ENCODE peak calls at places on chromosomes 3 and 15, in ten cellular contexts. One of them, this sample, is unnamed.

GRCh38 chr3:117019082-117019713 is 309.6 kb downstream of the TUSC7 start:
- DNase-seq in upper lobe of right lung: no peak
- DNase-seq in foreskin fibroblast: peak
- DNase-seq in fibroblast of pulmonary artery: peak
- DNase-seq in ovary: peak
- DNase-seq in left lung: peak
- DNase-seq in cardiac fibroblast: peak
- DNase-seq in mucosa of descending colon: peak
- DNase-seq in GM23338: peak
- DNase-seq in Caco-2: peak
- DNase-seq in this sample: peak

GRCh38 chr3:126104028-126104635 is 20.2 kb upstream of the SLC41A3 start:
- DNase-seq in upper lobe of right lung: no peak
- DNase-seq in foreskin fibroblast: no peak
- DNase-seq in fibroblast of pulmonary artery: no peak
- DNase-seq in ovary: no peak
- DNase-seq in left lung: no peak
- DNase-seq in cardiac fibroblast: no peak
- DNase-seq in mucosa of descending colon: no peak
- DNase-seq in GM23338: no peak
- DNase-seq in Caco-2: no peak
- DNase-seq in this sample: no peak

GRCh38 chr3:53464424-53464823 is 30.0 kb upstream of the CACNA1D start:
- DNase-seq in upper lobe of right lung: no peak
- DNase-seq in foreskin fibroblast: peak
- DNase-seq in fibroblast of pulmonary artery: no peak
- DNase-seq in ovary: no peak
- DNase-seq in left lung: no peak
- DNase-seq in cardiac fibroblast: no peak
- DNase-seq in mucosa of descending colon: no peak
- DNase-seq in GM23338: peak
- DNase-seq in Caco-2: no peak
- DNase-seq in this sample: no peak

GRCh38 chr3:23183731-23184130 is 19.4 kb upstream of the UBE2E2 start:
- DNase-seq in upper lobe of right lung: no peak
- DNase-seq in foreskin fibroblast: peak
- DNase-seq in fibroblast of pulmonary artery: peak
- DNase-seq in ovary: peak
- DNase-seq in left lung: no peak
- DNase-seq in cardiac fibroblast: peak
- DNase-seq in mucosa of descending colon: peak
- DNase-seq in GM23338: peak
- DNase-seq in Caco-2: peak
- DNase-seq in this sample: peak

GRCh38 chr3:58884457-58884856 is 165.4 kb downstream of the CFAP20DC start:
- DNase-seq in upper lobe of right lung: no peak
- DNase-seq in foreskin fibroblast: no peak
- DNase-seq in fibroblast of pulmonary artery: no peak
- DNase-seq in ovary: no peak
- DNase-seq in left lung: no peak
- DNase-seq in cardiac fibroblast: no peak
- DNase-seq in mucosa of descending colon: no peak
- DNase-seq in GM23338: no peak
- DNase-seq in Caco-2: no peak
- DNase-seq in this sample: no peak

GRCh38 chr15:57734860-57735259 is 28.3 kb downstream of the POLR2M start:
- DNase-seq in upper lobe of right lung: no peak
- DNase-seq in foreskin fibroblast: no peak
- DNase-seq in fibroblast of pulmonary artery: no peak
- DNase-seq in ovary: no peak
- DNase-seq in left lung: no peak
- DNase-seq in cardiac fibroblast: no peak
- DNase-seq in mucosa of descending colon: no peak
- DNase-seq in GM23338: no peak
- DNase-seq in Caco-2: no peak
- DNase-seq in this sample: no peak

GRCh38 chr3:57127849-57128566 is 37.1 kb downstream of the IL17RD start:
- DNase-seq in upper lobe of right lung: no peak
- DNase-seq in foreskin fibroblast: peak
- DNase-seq in fibroblast of pulmonary artery: peak
- DNase-seq in ovary: no peak
- DNase-seq in left lung: no peak
- DNase-seq in cardiac fibroblast: peak
- DNase-seq in mucosa of descending colon: no peak
- DNase-seq in GM23338: no peak
- DNase-seq in Caco-2: no peak
- DNase-seq in this sample: no peak

GRCh38 chr3:58074997-58075396 is 66.8 kb downstream of the FLNB start:
- DNase-seq in upper lobe of right lung: no peak
- DNase-seq in foreskin fibroblast: no peak
- DNase-seq in fibroblast of pulmonary artery: no peak
- DNase-seq in ovary: no peak
- DNase-seq in left lung: no peak
- DNase-seq in cardiac fibroblast: no peak
- DNase-seq in mucosa of descending colon: no peak
- DNase-seq in GM23338: no peak
- DNase-seq in Caco-2: no peak
- DNase-seq in this sample: no peak

GRCh38 chr3:64344721-64345207 is 119.5 kb upstream of the PRICKLE2 start:
- DNase-seq in upper lobe of right lung: no peak
- DNase-seq in foreskin fibroblast: peak
- DNase-seq in fibroblast of pulmonary artery: peak
- DNase-seq in ovary: no peak
- DNase-seq in left lung: no peak
- DNase-seq in cardiac fibroblast: peak
- DNase-seq in mucosa of descending colon: no peak
- DNase-seq in GM23338: peak
- DNase-seq in Caco-2: peak
- DNase-seq in this sample: no peak

GRCh38 chr15:51874751-51875644 is 45.5 kb downstream of the TMOD3 start:
- DNase-seq in upper lobe of right lung: no peak
- DNase-seq in foreskin fibroblast: peak
- DNase-seq in fibroblast of pulmonary artery: peak
- DNase-seq in ovary: peak
- DNase-seq in left lung: no peak
- DNase-seq in cardiac fibroblast: peak
- DNase-seq in mucosa of descending colon: peak
- DNase-seq in GM23338: peak
- DNase-seq in Caco-2: peak
- DNase-seq in this sample: peak

GRCh38 chr15:49964071-49964470 is 155.0 kb downstream of the ATP8B4 start:
- DNase-seq in upper lobe of right lung: no peak
- DNase-seq in foreskin fibroblast: no peak
- DNase-seq in fibroblast of pulmonary artery: no peak
- DNase-seq in ovary: no peak
- DNase-seq in left lung: no peak
- DNase-seq in cardiac fibroblast: no peak
- DNase-seq in mucosa of descending colon: no peak
- DNase-seq in GM23338: no peak
- DNase-seq in Caco-2: no peak
- DNase-seq in this sample: no peak

GRCh38 chr3:184908859-184909258 is 96.9 kb downstream of the VPS8 start:
- DNase-seq in upper lobe of right lung: no peak
- DNase-seq in foreskin fibroblast: no peak
- DNase-seq in fibroblast of pulmonary artery: no peak
- DNase-seq in ovary: no peak
- DNase-seq in left lung: no peak
- DNase-seq in cardiac fibroblast: no peak
- DNase-seq in mucosa of descending colon: no peak
- DNase-seq in GM23338: peak
- DNase-seq in Caco-2: no peak
- DNase-seq in this sample: no peak

GRCh38 chr3:184914628-184915027 is 102.7 kb downstream of the VPS8 start:
- DNase-seq in upper lobe of right lung: no peak
- DNase-seq in foreskin fibroblast: peak
- DNase-seq in fibroblast of pulmonary artery: peak
- DNase-seq in ovary: no peak
- DNase-seq in left lung: no peak
- DNase-seq in cardiac fibroblast: peak
- DNase-seq in mucosa of descending colon: no peak
- DNase-seq in GM23338: no peak
- DNase-seq in Caco-2: no peak
- DNase-seq in this sample: no peak

GRCh38 chr3:184912166-184912565 is 100.2 kb downstream of the VPS8 start:
- DNase-seq in upper lobe of right lung: no peak
- DNase-seq in foreskin fibroblast: no peak
- DNase-seq in fibroblast of pulmonary artery: no peak
- DNase-seq in ovary: no peak
- DNase-seq in left lung: no peak
- DNase-seq in cardiac fibroblast: no peak
- DNase-seq in mucosa of descending colon: no peak
- DNase-seq in GM23338: no peak
- DNase-seq in Caco-2: no peak
- DNase-seq in this sample: no peak

GRCh38 chr3:184910664-184911063 is 98.7 kb downstream of the VPS8 start:
- DNase-seq in upper lobe of right lung: no peak
- DNase-seq in foreskin fibroblast: no peak
- DNase-seq in fibroblast of pulmonary artery: no peak
- DNase-seq in ovary: no peak
- DNase-seq in left lung: no peak
- DNase-seq in cardiac fibroblast: no peak
- DNase-seq in mucosa of descending colon: peak
- DNase-seq in GM23338: no peak
- DNase-seq in Caco-2: no peak
- DNase-seq in this sample: no peak

GRCh38 chr3:184911570-184911969 is 99.6 kb downstream of the VPS8 start:
- DNase-seq in upper lobe of right lung: no peak
- DNase-seq in foreskin fibroblast: no peak
- DNase-seq in fibroblast of pulmonary artery: no peak
- DNase-seq in ovary: no peak
- DNase-seq in left lung: no peak
- DNase-seq in cardiac fibroblast: no peak
- DNase-seq in mucosa of descending colon: no peak
- DNase-seq in GM23338: peak
- DNase-seq in Caco-2: no peak
- DNase-seq in this sample: no peak
- H3K4me3 ChIP-seq in upper lobe of right lung: no peak
- H3K4me3 ChIP-seq in foreskin fibroblast: no peak
- H3K4me3 ChIP-seq in fibroblast of pulmonary artery: no peak
- H3K4me3 ChIP-seq in ovary: no peak
- H3K4me3 ChIP-seq in left lung: no peak
- H3K4me3 ChIP-seq in cardiac fibroblast: no peak
- H3K4me3 ChIP-seq in mucosa of descending colon: no peak
- H3K4me3 ChIP-seq in GM23338: peak
- H3K4me3 ChIP-seq in Caco-2: no peak
- H3K4me3 ChIP-seq in this sample: no peak

DNA sequence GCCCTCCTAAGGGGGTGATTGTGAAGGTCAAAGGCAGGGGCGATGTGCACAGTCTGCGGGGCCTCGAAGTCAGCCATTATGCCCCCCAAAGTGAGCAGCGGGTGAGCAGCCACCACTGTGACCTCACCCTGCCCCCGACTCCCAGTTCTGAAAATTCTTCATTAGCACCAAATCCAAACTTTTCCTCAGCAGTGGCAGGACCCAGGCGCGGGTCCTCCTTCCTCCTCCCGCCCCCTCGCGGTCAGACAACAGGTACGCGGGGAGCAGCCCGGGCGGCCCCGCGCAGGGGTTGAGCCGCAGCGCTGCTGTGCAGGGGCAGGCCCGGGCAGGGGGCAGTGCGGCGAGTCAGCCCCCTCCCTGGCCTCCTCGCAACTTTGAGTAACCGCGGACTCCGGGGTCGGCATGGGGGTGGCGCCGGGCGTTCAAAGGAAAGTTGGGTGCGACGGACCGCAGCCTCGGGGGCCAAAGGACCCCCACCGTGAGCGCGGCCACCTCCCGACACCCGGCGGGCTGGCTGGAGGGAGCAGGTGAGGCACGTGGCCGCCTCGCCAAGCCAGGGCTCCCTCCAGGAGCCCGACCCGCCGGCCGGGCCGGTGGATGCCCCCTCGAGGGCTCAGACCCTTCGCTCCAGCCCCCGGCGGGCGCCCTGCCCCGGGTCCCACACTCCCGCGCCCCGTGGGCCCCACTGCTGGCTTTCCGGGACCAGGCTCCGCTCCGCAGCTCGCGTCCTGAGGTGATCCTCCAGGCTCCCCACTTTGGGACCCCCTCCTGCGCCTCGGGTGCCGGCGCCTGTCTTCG is 49.4 kb upstream of the CCDC174 start:
- DNase-seq in upper lobe of right lung: no peak
- DNase-seq in foreskin fibroblast: no peak
- DNase-seq in fibroblast of pulmonary artery: no peak
- DNase-seq in ovary: no peak
- DNase-seq in left lung: no peak
- DNase-seq in cardiac fibroblast: no peak
- DNase-seq in mucosa of descending colon: no peak
- DNase-seq in GM23338: peak
- DNase-seq in Caco-2: peak
- DNase-seq in this sample: no peak
- TF ChIP-seq CTCF in upper lobe of right lung: no peak
- TF ChIP-seq CTCF in foreskin fibroblast: no peak
- TF ChIP-seq CTCF in fibroblast of pulmonary artery: no peak
- TF ChIP-seq CTCF in ovary: no peak
- TF ChIP-seq CTCF in left lung: peak
- TF ChIP-seq CTCF in cardiac fibroblast: no peak
- TF ChIP-seq CTCF in mucosa of descending colon: no peak
- TF ChIP-seq CTCF in GM23338: peak
- TF ChIP-seq CTCF in Caco-2: peak
- TF ChIP-seq CTCF in this sample: no peak

GRCh38 chr15:40280260-40281056 is 2.4 kb downstream of the ANKRD63 start:
- DNase-seq in upper lobe of right lung: no peak
- DNase-seq in foreskin fibroblast: no peak
- DNase-seq in fibroblast of pulmonary artery: no peak
- DNase-seq in ovary: no peak
- DNase-seq in left lung: no peak
- DNase-seq in cardiac fibroblast: no peak
- DNase-seq in mucosa of descending colon: no peak
- DNase-seq in GM23338: peak
- DNase-seq in Caco-2: no peak
- DNase-seq in this sample: peak
- H3K4me3 ChIP-seq in upper lobe of right lung: no peak
- H3K4me3 ChIP-seq in foreskin fibroblast: no peak
- H3K4me3 ChIP-seq in fibroblast of pulmonary artery: no peak
- H3K4me3 ChIP-seq in ovary: no peak
- H3K4me3 ChIP-seq in left lung: no peak
- H3K4me3 ChIP-seq in cardiac fibroblast: no peak
- H3K4me3 ChIP-seq in mucosa of descending colon: no peak
- H3K4me3 ChIP-seq in GM23338: peak
- H3K4me3 ChIP-seq in Caco-2: no peak
- H3K4me3 ChIP-seq in this sample: no peak

DNA sequence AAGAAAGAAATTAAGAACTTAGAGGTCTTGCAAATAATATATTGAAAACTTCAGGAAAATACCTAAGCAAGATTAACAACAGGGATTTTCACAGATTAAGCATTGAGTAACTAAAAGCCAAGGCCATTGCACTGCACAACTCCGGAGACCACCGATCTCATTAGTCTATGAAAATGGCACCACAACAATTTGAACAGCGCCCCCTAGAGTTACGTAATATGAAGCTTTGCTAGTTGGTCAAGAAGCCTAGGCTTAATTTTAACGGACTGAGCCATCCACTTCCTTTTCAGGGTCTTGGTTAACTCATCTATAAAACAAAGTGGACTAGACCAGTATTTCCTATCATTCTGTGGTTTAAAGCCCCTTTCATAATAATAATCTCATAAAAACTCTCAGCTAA is 24.8 kb downstream of the TMEM212 start:
- DNase-seq in upper lobe of right lung: no peak
- DNase-seq in foreskin fibroblast: no peak
- DNase-seq in fibroblast of pulmonary artery: no peak
- DNase-seq in ovary: no peak
- DNase-seq in left lung: no peak
- DNase-seq in cardiac fibroblast: peak
- DNase-seq in mucosa of descending colon: no peak
- DNase-seq in GM23338: peak
- DNase-seq in Caco-2: no peak
- DNase-seq in this sample: peak
- TF ChIP-seq CTCF in upper lobe of right lung: peak
- TF ChIP-seq CTCF in foreskin fibroblast: peak
- TF ChIP-seq CTCF in fibroblast of pulmonary artery: peak
- TF ChIP-seq CTCF in ovary: no peak
- TF ChIP-seq CTCF in left lung: no peak
- TF ChIP-seq CTCF in cardiac fibroblast: peak
- TF ChIP-seq CTCF in mucosa of descending colon: no peak
- TF ChIP-seq CTCF in GM23338: peak
- TF ChIP-seq CTCF in Caco-2: peak
- TF ChIP-seq CTCF in this sample: peak